ENCODE peak calls at places on chromosome 13, in five cellular contexts. N is astrocyte, M is lower lobe of right lung, W is AG04449, I is fibroblast of pulmonary artery. L is an unnamed sample.

GRCh38 chr13:110312669-110313031 is 5.6 kb downstream of the COL4A2 start:
- DNase-seq in M (no peak), W (peak), I (peak), N (peak), L (no peak)

GRCh38 chr13:52128714-52129700 is at the start of gene NEK5:
- DNase-seq in N (peak), I (peak), W (no peak), M (peak), L (no peak)

GRCh38 chr13:100089633-100090032 is 740 bp downstream of the PCCA start:
- DNase-seq in W (no peak), N (peak), I (no peak), M (no peak), L (no peak)

GRCh38 chr13:100464006-100464405 is 124.6 kb downstream of the GGACT start:
- DNase-seq in N (peak), W (no peak), M (no peak), I (peak), L (no peak)

GRCh38 chr13:33678084-33678483 is 139.9 kb upstream of the RFC3 start:
- DNase-seq in I (no peak), N (no peak), M (no peak), W (no peak), L (no peak)

GRCh38 chr13:51643882-51644281 is 59.6 kb downstream of the WDFY2 start:
- DNase-seq in I (peak), N (peak), M (no peak), W (peak), L (peak)

GRCh38 chr13:40485611-40486517 is 180.6 kb downstream of the FOXO1 start:
- DNase-seq in W (no peak), I (no peak), N (no peak), M (no peak), L (no peak)

GRCh38 chr13:98834254-98834960 is 81.9 kb upstream of the SLC15A1 start:
- DNase-seq in I (no peak), N (no peak), M (no peak), W (no peak), L (no peak)

GRCh38 chr13:31053098-31053497 is 108.6 kb downstream of the HSPH1 start:
- DNase-seq in W (no peak), N (peak), I (no peak), M (no peak), L (no peak)

GRCh38 chr13:103036268-103036667 is 29.9 kb downstream of the SLC10A2 start:
- DNase-seq in I (no peak), W (no peak), M (no peak), N (no peak), L (no peak)

DNA sequence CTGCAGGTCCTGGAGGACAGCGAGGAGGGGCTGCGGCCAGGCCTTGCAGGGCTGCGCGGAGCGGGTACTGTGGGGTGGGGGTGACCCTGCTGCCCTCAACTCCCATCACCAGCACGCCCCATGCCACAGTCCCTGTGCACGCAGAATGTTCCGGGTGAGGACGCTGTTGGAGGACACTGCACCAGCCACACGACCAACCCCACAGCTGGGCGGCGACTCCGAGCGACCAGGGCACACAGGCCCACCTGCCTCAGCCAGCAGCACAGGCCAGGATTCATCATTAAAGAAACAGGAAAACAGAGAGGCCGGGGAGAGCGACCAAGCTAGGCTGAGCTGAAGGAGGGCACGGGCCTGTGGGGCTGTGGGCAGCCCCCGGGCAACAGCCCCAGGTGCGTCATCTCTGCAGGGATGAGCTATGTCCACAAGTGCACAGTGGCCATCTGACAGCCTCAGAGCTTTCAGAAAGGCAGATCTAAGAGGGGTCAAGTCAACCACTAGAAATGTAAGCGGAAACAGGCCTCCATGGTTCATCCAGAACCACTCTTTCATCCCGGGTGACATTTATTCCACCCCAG is 1.6 kb downstream of the GAS6 start:
- DNase-seq in W (no peak), N (no peak), I (no peak), M (peak), L (no peak)
- H3K4me3 ChIP-seq in W (peak), N (peak), I (peak), M (peak), L (peak)

DNA sequence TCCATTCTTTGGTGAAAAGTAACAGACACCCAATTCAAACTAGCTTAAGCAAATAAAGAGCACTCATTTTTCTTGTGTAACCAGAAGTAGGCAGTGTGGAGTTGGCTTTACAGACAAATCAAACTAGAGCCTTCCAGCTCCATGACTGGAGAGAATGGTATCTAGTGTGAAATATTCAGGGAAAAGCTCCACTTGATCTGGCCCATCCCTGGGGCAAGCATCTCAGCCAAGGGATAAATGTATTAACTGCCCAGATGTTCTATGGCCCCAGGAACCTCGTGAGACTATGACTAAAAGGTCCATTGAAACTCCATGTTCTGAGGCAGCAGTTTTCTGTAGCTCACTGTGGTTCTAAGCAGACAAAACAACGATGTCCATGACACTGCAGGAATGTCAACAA is 49.9 kb downstream of the TBC1D4 start:
- DNase-seq in N (no peak), I (no peak), W (no peak), M (no peak), L (no peak)
- TF ChIP-seq CTCF in N (no peak), I (peak), W (no peak), M (no peak), L (peak)

GRCh38 chr13:106498158-106498557 is 37.3 kb downstream of the EFNB2 start:
- DNase-seq in N (no peak), W (no peak), M (no peak), I (no peak), L (no peak)
- H3K4me3 ChIP-seq in N (no peak), W (no peak), M (no peak), I (no peak), L (no peak)

GRCh38 chr13:79369226-79369625 is 36.8 kb downstream of the RBM26 start:
- DNase-seq in M (no peak), I (no peak), N (no peak), W (no peak), L (no peak)

GRCh38 chr13:79373916-79374315 is 32.1 kb downstream of the RBM26 start:
- DNase-seq in N (no peak), I (no peak), M (no peak), W (no peak), L (no peak)

GRCh38 chr13:79379274-79379673 is 26.8 kb downstream of the RBM26 start:
- DNase-seq in M (no peak), W (no peak), N (no peak), I (no peak), L (no peak)

GRCh38 chr13:79374578-79374977 is 31.5 kb downstream of the RBM26 start:
- DNase-seq in N (no peak), I (no peak), M (no peak), W (no peak), L (no peak)
- TF ChIP-seq CTCF in N (no peak), I (no peak), M (no peak), W (no peak), L (no peak)

DNA sequence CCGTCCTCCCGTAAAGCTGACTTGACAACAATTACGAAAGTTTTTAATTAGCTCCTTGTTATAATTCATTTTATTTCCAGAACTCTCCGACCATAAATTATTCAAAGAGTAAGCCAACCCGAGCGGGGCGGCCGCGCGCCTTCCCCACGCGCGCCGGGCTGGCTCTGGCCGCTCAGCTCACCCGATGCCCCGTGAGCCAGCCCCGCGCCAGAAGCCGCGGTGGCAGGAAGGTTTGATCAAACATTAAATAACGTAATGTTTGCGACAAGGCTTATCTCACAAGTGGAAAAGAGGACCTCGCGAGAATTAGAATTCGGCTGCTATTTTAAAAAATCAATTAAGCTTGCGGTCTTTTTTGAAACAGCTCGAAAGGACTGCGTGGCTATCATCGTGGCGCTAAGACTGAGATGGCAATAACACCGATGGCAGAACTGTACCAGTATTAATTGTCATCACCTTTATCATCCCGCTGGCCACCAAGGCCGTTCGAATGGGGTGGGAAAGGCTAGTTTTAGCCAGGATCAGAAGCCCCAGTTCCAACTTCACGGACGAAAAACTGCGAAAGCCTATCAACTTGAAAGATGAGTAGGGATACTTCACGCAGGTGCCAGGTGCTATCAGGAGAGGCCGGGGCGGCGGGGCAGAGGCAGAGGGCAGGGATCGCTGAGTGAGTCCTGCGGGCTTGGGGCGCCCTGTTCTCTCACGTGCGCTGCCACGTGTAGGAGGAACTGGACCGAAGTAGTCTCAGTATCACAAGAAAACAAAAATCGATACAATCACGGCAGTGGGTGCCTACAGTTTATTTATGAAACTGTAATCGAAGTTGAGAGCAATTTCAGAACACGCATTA is 6.4 kb downstream of the POU4F1 start:
- DNase-seq in M (no peak), I (no peak), N (no peak), W (no peak), L (no peak)
- H3K4me3 ChIP-seq in M (no peak), I (no peak), N (no peak), W (no peak), L (no peak)

L was measured in epithelial cell of proximal tubule.